ENCODE peak calls at places on chromosomes 11 and 22, in six cellular contexts. S, W, Q, I, A and B are unnamed samples.
A peak's percentile ranks its signal among the peaks of the same experiment; 100 is the strongest.

GRCh38 chr11:2940930-2941821 is 12.0 kb upstream of the PHLDA2 start:
- DNase-seq in S (no peak), W (no peak), Q (no peak), I (peak; percentile 70), A (no peak), B (no peak)

GRCh38 chr22:48700566-48701295 is 1126.9 kb downstream of the BRD1 start:
- DNase-seq in S (no peak), W (no peak), Q (no peak), I (no peak), A (no peak), B (no peak)

GRCh38 chr11:104705475-104706195 is 192.6 kb downstream of the CASP12 start:
- DNase-seq in S (no peak), W (peak; percentile 62), Q (no peak), I (peak; percentile 37), A (peak; percentile 18), B (no peak)

GRCh38 chr11:31882951-31883392 is 71.8 kb upstream of the PAX6 start:
- DNase-seq in S (no peak), W (no peak), Q (no peak), I (no peak), A (no peak), B (no peak)

GRCh38 chr22:49203863-49204598 is 623.6 kb downstream of the BRD1 start:
- DNase-seq in S (no peak), W (peak; percentile 9), Q (no peak), I (no peak), A (no peak), B (peak; percentile 26)

GRCh38 chr22:29751139-29751538 is 15.7 kb downstream of the ZMAT5 start:
- DNase-seq in S (no peak), W (peak; percentile 67), Q (no peak), I (no peak), A (peak; percentile 24), B (no peak)

GRCh38 chr11:17013548-17014320 is 480 bp downstream of the PLEKHA7 start:
- DNase-seq in S (peak; percentile 35), W (peak; percentile 50), Q (peak; percentile 47), I (peak; percentile 56), A (no peak), B (no peak)

GRCh38 chr11:13761250-13761649 is 92.8 kb downstream of the FAR1 start:
- DNase-seq in S (no peak), W (no peak), Q (no peak), I (no peak), A (peak; percentile 22), B (no peak)

GRCh38 chr11:45209480-45209879 is 63.0 kb downstream of the PRDM11 start:
- DNase-seq in S (no peak), W (no peak), Q (no peak), I (no peak), A (no peak), B (no peak)

GRCh38 chr11:124759268-124760204 is 2.6 kb downstream of the ESAM start:
- DNase-seq in S (no peak), W (peak; percentile 47), Q (no peak), I (no peak), A (no peak), B (no peak)

GRCh38 chr11:789951-790350 is at the start of gene CEND1:
- DNase-seq in S (no peak), W (no peak), Q (peak; percentile 44), I (no peak), A (peak; percentile 54), B (no peak)

GRCh38 chr11:33996498-33997454 is 54.8 kb upstream of the CAPRIN1 start:
- DNase-seq in S (peak; percentile 58), W (peak; percentile 70), Q (peak; percentile 64), I (peak; percentile 82), A (peak; percentile 65), B (no peak)

GRCh38 chr11:95229199-95230053 is 1.6 kb downstream of the SESN3 start:
- DNase-seq in S (no peak), W (no peak), Q (no peak), I (no peak), A (peak; percentile 13), B (no peak)

GRCh38 chr11:104891135-104891534 is 7.1 kb downstream of the CASP12 start:
- DNase-seq in S (no peak), W (no peak), Q (no peak), I (no peak), A (peak; percentile 90), B (no peak)

GRCh38 chr22:46042786-46043185 is 65.8 kb upstream of the WNT7B start:
- DNase-seq in S (peak; percentile 34), W (peak; percentile 12), Q (no peak), I (no peak), A (peak; percentile 32), B (peak; percentile 79)

GRCh38 chr11:103326070-103326794 is 217.0 kb downstream of the DYNC2H1 start:
- DNase-seq in S (no peak), W (no peak), Q (peak; percentile 6), I (peak; percentile 9), A (peak; percentile 78), B (no peak)

GRCh38 chr11:65204646-65205601 is 23.2 kb downstream of the CAPN1 start:
- DNase-seq in S (no peak), W (peak; percentile 39), Q (peak; percentile 81), I (no peak), A (peak; percentile 13), B (no peak)

GRCh38 chr11:134797411-134798089 is 385.5 kb upstream of the B3GAT1 start:
- DNase-seq in S (no peak), W (no peak), Q (no peak), I (no peak), A (no peak), B (no peak)

GRCh38 chr11:118410055-118410745 is 8.8 kb downstream of the ATP5MG start:
- DNase-seq in S (no peak), W (no peak), Q (no peak), I (no peak), A (no peak), B (no peak)

GRCh38 chr11:116928102-116928777 is 90.8 kb upstream of the APOA1 start:
- DNase-seq in S (no peak), W (no peak), Q (no peak), I (no peak), A (no peak), B (no peak)

GRCh38 chr11:67413266-67413797 is 2.1 kb upstream of the CARNS1 start:
- DNase-seq in S (no peak), W (no peak), Q (no peak), I (no peak), A (no peak), B (no peak)

GRCh38 chr22:32733196-32733595 is 68.3 kb upstream of the TIMP3 start:
- DNase-seq in S (no peak), W (no peak), Q (no peak), I (no peak), A (no peak), B (no peak)

GRCh38 chr22:23219787-23220484 is 39.6 kb downstream of the BCR start:
- DNase-seq in S (no peak), W (peak; percentile 77), Q (no peak), I (peak; percentile 35), A (peak; percentile 61), B (no peak)

GRCh38 chr11:69963533-69964246 is 114.4 kb upstream of the ANO1 start:
- DNase-seq in S (no peak), W (no peak), Q (no peak), I (no peak), A (peak; percentile 39), B (no peak)

GRCh38 chr11:65279713-65280459 is 18.1 kb downstream of the POLA2 start:
- DNase-seq in S (no peak), W (peak; percentile 33), Q (peak; percentile 81), I (no peak), A (peak; percentile 99), B (no peak)

GRCh38 chr11:92455221-92455790 is 230.7 kb downstream of the FAT3 start:
- DNase-seq in S (no peak), W (no peak), Q (no peak), I (no peak), A (no peak), B (no peak)

GRCh38 chr11:92449222-92449621 is 224.6 kb downstream of the FAT3 start:
- DNase-seq in S (no peak), W (no peak), Q (no peak), I (no peak), A (no peak), B (no peak)

GRCh38 chr11:92451081-92451480 is 226.5 kb downstream of the FAT3 start:
- DNase-seq in S (no peak), W (no peak), Q (no peak), I (no peak), A (no peak), B (no peak)

GRCh38 chr11:92449780-92450179 is 225.2 kb downstream of the FAT3 start:
- DNase-seq in S (no peak), W (no peak), Q (no peak), I (no peak), A (no peak), B (no peak)

GRCh38 chr11:92453055-92453454 is 228.4 kb downstream of the FAT3 start:
- DNase-seq in S (no peak), W (no peak), Q (no peak), I (no peak), A (peak; percentile 78), B (no peak)
- TF ChIP-seq POLR2A in S (no peak), W (no peak), Q (no peak), I (no peak), A (no peak), B (no peak)

DNA sequence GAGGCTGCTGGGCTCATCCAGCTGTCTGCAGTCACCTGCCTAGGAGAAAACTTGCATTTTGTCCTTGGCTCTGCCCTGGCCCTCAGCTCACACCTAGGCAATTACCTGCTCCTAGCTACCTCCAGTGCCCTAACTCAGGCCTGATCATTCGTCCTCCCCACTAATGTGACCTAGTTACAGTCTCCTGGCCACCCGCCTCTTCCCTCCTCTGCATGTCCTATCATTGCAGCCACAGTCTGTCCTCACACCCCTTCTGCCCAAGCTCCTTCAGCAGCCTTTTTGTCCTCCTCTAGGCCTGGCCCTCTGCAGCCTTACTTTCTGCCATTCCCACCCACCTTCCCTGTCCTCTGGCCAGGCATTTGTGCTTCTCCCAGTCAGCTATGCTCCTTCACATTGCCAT is 17.7 kb upstream of the CCDC134 start:
- DNase-seq in S (no peak), W (no peak), Q (no peak), I (no peak), A (no peak), B (no peak)
- H3K4me3 ChIP-seq in S (no peak overlapping the region), W (no peak overlapping the region), Q (no peak overlapping the region), I (no peak overlapping the region), A (no peak overlapping the region), B (no peak overlapping the region)

GRCh38 chr11:113202431-113202830 is 112.0 kb upstream of the TTC12 start:
- DNase-seq in S (no peak), W (no peak), Q (no peak), I (no peak), A (no peak), B (no peak)
- TF ChIP-seq POLR2A in S (no peak), W (no peak), Q (no peak), I (no peak), A (no peak), B (no peak)

DNA sequence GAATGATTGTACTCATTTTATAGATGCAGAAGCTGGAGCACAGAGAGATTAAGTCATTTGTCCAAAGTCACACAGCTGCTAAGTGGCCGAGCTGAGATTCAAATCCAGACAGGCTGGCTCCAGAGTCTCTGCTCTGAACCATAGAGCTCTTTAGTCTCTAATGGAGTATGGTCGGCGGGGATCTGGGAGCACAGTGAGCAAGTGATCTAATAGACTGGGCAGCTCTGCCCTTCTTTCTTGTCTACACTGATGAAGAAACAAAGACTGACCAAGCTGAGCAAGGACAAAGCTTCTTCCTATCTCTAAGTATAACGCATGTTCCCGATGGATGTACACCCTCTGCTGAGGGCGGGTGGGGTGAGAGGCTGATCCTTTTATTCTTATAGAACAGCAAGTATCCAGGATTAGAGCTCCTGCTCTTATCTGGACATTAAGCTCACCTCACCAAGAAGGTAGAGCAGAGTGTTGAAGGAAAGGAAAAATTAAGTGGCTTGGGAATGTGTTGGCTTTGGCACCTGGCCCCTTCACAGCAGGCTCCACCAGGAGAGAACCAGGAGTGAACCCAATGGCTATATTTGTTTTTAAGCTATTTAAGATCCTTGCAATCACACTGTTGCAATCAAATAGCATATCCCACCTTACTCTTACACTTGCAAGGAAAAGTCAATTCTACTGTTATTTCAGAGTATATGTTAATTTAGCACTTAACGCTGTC is 68.7 kb downstream of the ETS1 start:
- DNase-seq in S (no peak), W (no peak), Q (no peak), I (no peak), A (no peak), B (no peak)
- H3K4me3 ChIP-seq in S (peak overlapping the region; percentile 9), W (peak overlapping the region; percentile 75), Q (peak overlapping the region; percentile 60), I (peak overlapping the region; percentile 62), A (peak overlapping the region; percentile 43), B (peak overlapping the region; percentile 83)